ENCODE peak calls at places on chromosomes 6 and 20, in six cellular contexts. J is endothelial cell, W is AML-193, S is HT1080, D is transverse colon, L is AG09319. X is an unnamed sample.

GRCh38 chr20:60060593-60060992 is 102.4 kb downstream of the CDH26 start:
- DNase-seq in J (no peak), S (no peak), W (no peak), D (no peak), L (no peak), X (no peak)

GRCh38 chr6:53294611-53295010 is 54.1 kb downstream of the ELOVL5 start:
- DNase-seq in S (no peak), J (no peak), W (no peak), L (no peak), D (no peak), X (no peak)

GRCh38 chr20:50151034-50151743 is 2.3 kb downstream of the PEDS1 start:
- DNase-seq in L (no peak), S (no peak), W (no peak), D (peak), J (no peak), X (no peak)

GRCh38 chr6:148382856-148383255 is 40.2 kb downstream of the SASH1 start:
- DNase-seq in J (no peak), D (no peak), W (no peak), L (no peak), S (no peak), X (no peak)

GRCh38 chr6:134517145-134517658 is 199.3 kb upstream of the SGK1 start:
- DNase-seq in J (peak), W (no peak), L (peak), D (no peak), S (peak), X (no peak)

GRCh38 chr6:18034798-18035202 is 47.4 kb upstream of the KIF13A start:
- DNase-seq in W (no peak), J (no peak), D (peak), S (peak), L (no peak), X (no peak)

GRCh38 chr6:24547243-24547642 is 52.5 kb downstream of the ALDH5A1 start:
- DNase-seq in W (no peak), D (no peak), J (no peak), S (peak), L (no peak), X (peak)

GRCh38 chr20:50267041-50267865 is 76.6 kb downstream of the CEBPB start:
- DNase-seq in S (no peak), W (no peak), D (peak), J (no peak), L (peak), X (no peak)

GRCh38 chr20:3890999-3891929 is 2.1 kb downstream of the PANK2 start:
- DNase-seq in D (no peak), L (no peak), J (no peak), S (no peak), W (no peak), X (no peak)

GRCh38 chr6:106783631-106784566 is 154.5 kb downstream of the QRSL1 start:
- DNase-seq in W (no peak), L (no peak), S (peak), J (no peak), D (no peak), X (no peak)

GRCh38 chr20:35008411-35009342 is 53.0 kb downstream of the MYH7B start:
- DNase-seq in D (peak), L (peak), W (no peak), S (no peak), J (no peak), X (no peak)

GRCh38 chr6:34549804-34550202 is 6.3 kb downstream of the SPDEF start:
- DNase-seq in W (no peak), J (no peak), L (no peak), D (no peak), S (no peak), X (no peak)

GRCh38 chr6:121187833-121188200 is 146.5 kb downstream of the TBC1D32 start:
- DNase-seq in W (no peak), S (no peak), L (no peak), J (no peak), D (no peak), X (no peak)

GRCh38 chr6:18883851-18884250 is 496.7 kb downstream of the RNF144B start:
- DNase-seq in S (peak), L (no peak), D (no peak), W (no peak), J (no peak), X (no peak)

GRCh38 chr6:108872001-108872974 is 24.1 kb downstream of the ARMC2 start:
- DNase-seq in D (peak), W (no peak), J (no peak), L (no peak), S (no peak), X (peak)

GRCh38 chr6:150756170-150756569 is 109.3 kb upstream of the MTHFD1L start:
- DNase-seq in L (no peak), J (no peak), S (no peak), W (no peak), D (no peak), X (no peak)

GRCh38 chr6:41073968-41074691 is 1.4 kb downstream of the NFYA start:
- DNase-seq in J (no peak), D (no peak), S (peak), L (no peak), W (no peak), X (no peak)

GRCh38 chr6:147170269-147170668 is 33.9 kb upstream of the STXBP5 start:
- DNase-seq in J (no peak), L (peak), S (peak), D (no peak), W (no peak), X (no peak)

GRCh38 chr6:148175511-148176188 is 167.0 kb upstream of the SASH1 start:
- DNase-seq in L (no peak), W (no peak), J (no peak), S (peak), D (no peak), X (no peak)

GRCh38 chr6:28673800-28674671 is 148.4 kb downstream of the GPX5 start:
- DNase-seq in J (peak), L (peak), S (peak), W (no peak), D (no peak), X (no peak)

GRCh38 chr6:152904678-152905077 is 78.2 kb downstream of the FBXO5 start:
- DNase-seq in D (no peak), W (no peak), J (no peak), S (no peak), L (no peak), X (no peak)

GRCh38 chr20:4192378-4193048 is 177.2 kb upstream of the RNF24 start:
- DNase-seq in L (no peak), S (peak), W (no peak), D (no peak), J (no peak), X (no peak)

GRCh38 chr6:157823001-157823522 is at the start of gene SNX9:
- DNase-seq in L (peak), S (peak), W (no peak), J (peak), D (peak), X (peak)

GRCh38 chr6:156359912-156360311 is 417.3 kb upstream of the ARID1B start:
- DNase-seq in J (peak), W (no peak), D (no peak), S (peak), L (no peak), X (no peak)

GRCh38 chr6:169933251-169933821 is 181.9 kb downstream of the ERMARD start:
- DNase-seq in D (peak), L (no peak), S (no peak), J (no peak), W (no peak), X (no peak)

GRCh38 chr20:54221383-54221782 is 13.5 kb downstream of the PFDN4 start:
- DNase-seq in J (no peak), S (no peak), D (no peak), W (no peak), L (no peak), X (no peak)

GRCh38 chr6:136566851-136567250 is 16.6 kb upstream of the MAP7 start:
- DNase-seq in W (no peak), D (no peak), J (no peak), S (no peak), L (no peak), X (no peak)

GRCh38 chr6:168169624-168170023 is 90.6 kb upstream of the FRMD1 start:
- DNase-seq in S (no peak), J (no peak), L (no peak), D (no peak), W (no peak), X (no peak)

GRCh38 chr20:10883166-10883565 is 209.4 kb upstream of the JAG1 start:
- DNase-seq in L (no peak), S (no peak), W (no peak), J (no peak), D (no peak), X (no peak)

GRCh38 chr6:149140137-149140909 is 177.2 kb upstream of the TAB2 start:
- DNase-seq in J (no peak), D (no peak), S (no peak), W (no peak), L (no peak), X (peak)

GRCh38 chr20:45309075-45309474 is 976 bp upstream of the MATN4 start:
- DNase-seq in J (no peak), D (no peak), L (no peak), W (no peak), S (no peak), X (no peak)

X was measured in CD8-positive, alpha-beta memory T cell.